ENCODE peak calls at places on chromosomes 7 and 10, in seven cellular contexts. C, Y, X, G, F, Q and T are unnamed samples.

GRCh38 chr10:86693721-86694369 is 25.5 kb downstream of the LDB3 start:
- DNase-seq in X (no peak), C (no peak), Y (peak), F (peak), G (peak), Q (no peak), T (no peak)

GRCh38 chr7:100585511-100586265 is at the start of gene LRCH4:
- DNase-seq in C (peak), G (peak), Q (peak), Y (no peak), F (peak), X (no peak), T (no peak)

GRCh38 chr7:134327896-134328295 is 11.2 kb upstream of the SLC35B4 start:
- DNase-seq in G (peak), F (no peak), X (peak), Y (no peak), Q (peak), C (peak), T (peak)

GRCh38 chr7:1692500-1693418 is 22.7 kb downstream of the ELFN1 start:
- DNase-seq in X (no peak), C (no peak), G (no peak), Q (no peak), Y (no peak), F (no peak), T (no peak)

GRCh38 chr10:103645141-103646054 is 151.9 kb downstream of the NEURL1 start:
- DNase-seq in G (peak), X (no peak), C (no peak), Q (peak), F (peak), Y (no peak), T (no peak)

GRCh38 chr10:121832647-121833046 is 95.2 kb downstream of the ATE1 start:
- DNase-seq in Q (no peak), Y (no peak), C (no peak), F (no peak), X (no peak), G (no peak), T (no peak)

GRCh38 chr7:92072708-92073107 is 61.6 kb downstream of the CYP51A1 start:
- DNase-seq in X (no peak), C (no peak), Y (no peak), F (no peak), Q (no peak), G (no peak), T (no peak)

GRCh38 chr10:133324198-133324792 is 12.4 kb downstream of the CALY start:
- DNase-seq in X (no peak), G (peak), F (no peak), Q (peak), Y (peak), C (peak), T (no peak)

GRCh38 chr7:37390149-37390548 is 58.5 kb downstream of the ELMO1 start:
- DNase-seq in F (no peak), Y (no peak), C (no peak), G (no peak), X (no peak), Q (no peak), T (no peak)

GRCh38 chr7:135616136-135616535 is 46.2 kb upstream of the STMP1 start:
- DNase-seq in Y (no peak), G (no peak), X (no peak), C (no peak), Q (no peak), F (no peak), T (no peak)

GRCh38 chr7:130878785-130879184 is 144.8 kb upstream of the KLF14 start:
- DNase-seq in Q (no peak), X (no peak), G (no peak), C (no peak), Y (no peak), F (no peak), T (no peak)

GRCh38 chr7:83859827-83860226 is 210.9 kb upstream of the SEMA3E start:
- DNase-seq in C (no peak), G (no peak), X (no peak), F (no peak), Y (no peak), Q (no peak), T (no peak)

GRCh38 chr7:35003679-35004278 is 33.5 kb downstream of the DPY19L1 start:
- DNase-seq in G (peak), F (peak), C (no peak), X (no peak), Y (peak), Q (peak), T (no peak)

GRCh38 chr10:28997736-28998135 is 291.1 kb upstream of the LYZL1 start:
- DNase-seq in F (no peak), G (no peak), Q (no peak), X (no peak), C (no peak), Y (no peak), T (no peak)

GRCh38 chr7:104156842-104157277 is 51.0 kb downstream of the ORC5 start:
- DNase-seq in F (no peak), Y (peak), G (no peak), X (no peak), C (no peak), Q (no peak), T (no peak)

GRCh38 chr10:3110782-3111625 is 43.7 kb downstream of the PFKP start:
- DNase-seq in Y (no peak), G (no peak), F (no peak), C (no peak), Q (no peak), X (no peak), T (no peak)

GRCh38 chr7:76377186-76377918 is 18.6 kb upstream of the YWHAG start:
- DNase-seq in F (no peak), X (no peak), C (no peak), G (no peak), Q (no peak), Y (no peak), T (no peak)

GRCh38 chr10:86734209-86734988 is 22.0 kb upstream of the BMPR1A start:
- DNase-seq in G (no peak), Q (no peak), X (no peak), F (no peak), Y (no peak), C (no peak), T (no peak)

GRCh38 chr10:42980553-42981357 is 96.1 kb upstream of the RET start:
- DNase-seq in Q (no peak), F (no peak), G (no peak), X (no peak), C (no peak), Y (no peak), T (no peak)

GRCh38 chr7:339062-339342 is 49.0 kb downstream of the FOXL3 start:
- DNase-seq in G (no peak), X (no peak), C (no peak), F (no peak), Q (no peak), Y (no peak), T (no peak)

GRCh38 chr7:35253182-35253679 is 669 bp downstream of the TBX20 start:
- DNase-seq in C (no peak), G (peak), F (no peak), X (no peak), Q (no peak), Y (no peak), T (no peak)

GRCh38 chr7:132045481-132045980 is 489.1 kb upstream of the PODXL start:
- DNase-seq in F (no peak), C (no peak), X (no peak), G (no peak), Q (no peak), Y (no peak), T (no peak)

GRCh38 chr10:3785849-3786290 is 861 bp upstream of the KLF6 start:
- DNase-seq in G (peak), F (no peak), C (no peak), X (no peak), Y (no peak), Q (no peak), T (no peak)